ENCODE peak calls at places on chromosomes 5 and 9, in eight cellular contexts. Z, A, M, H, G, W, Q and Y are unnamed samples.
A peak's percentile ranks its signal among the peaks of the same experiment; 100 is the strongest.

GRCh38 chr5:146766013-146766412 is 112.5 kb downstream of the PPP2R2B start:
- DNase-seq in M (no peak), H (no peak), Z (no peak), G (no peak), W (no peak), A (no peak), Q (no peak), Y (no peak)

GRCh38 chr9:70861376-70861775 is 260.0 kb downstream of the TRPM3 start:
- DNase-seq in Z (no peak), Q (no peak), H (no peak), G (no peak), M (no peak), W (no peak), A (no peak), Y (no peak)

GRCh38 chr5:1153428-1153827 is 41.6 kb upstream of the SLC12A7 start:
- DNase-seq in M (no peak), A (no peak), Q (no peak), Z (no peak), H (no peak), W (no peak), G (no peak), Y (no peak)

GRCh38 chr9:114856942-114857315 is 51.1 kb upstream of the TNFSF15 start:
- DNase-seq in G (no peak), A (no peak), Z (no peak), H (no peak), Q (no peak), M (no peak), W (no peak), Y (no peak)

GRCh38 chr5:68215888-68216736 is 556 bp downstream of the PIK3R1 start:
- DNase-seq in A (peak; percentile 29), Z (peak; percentile 90), G (peak; percentile 62), H (no peak), Q (peak; percentile 30), W (peak; percentile 65), M (peak; percentile 54), Y (peak; percentile 63)

GRCh38 chr5:16727937-16728336 is 111.1 kb upstream of the RETREG1 start:
- DNase-seq in Q (no peak), H (no peak), W (no peak), Z (no peak), A (no peak), M (no peak), G (peak; percentile 35), Y (no peak)

GRCh38 chr5:107806705-107807104 is 136.0 kb upstream of the EFNA5 start:
- DNase-seq in G (no peak), M (no peak), W (no peak), A (no peak), Q (no peak), H (no peak), Z (no peak), Y (no peak)

GRCh38 chr9:83392228-83392627 is 146.0 kb downstream of the FRMD3 start:
- DNase-seq in W (no peak), M (no peak), Q (no peak), G (no peak), Z (no peak), A (no peak), H (no peak), Y (no peak)

GRCh38 chr9:111187376-111187775 is 142.6 kb downstream of the OR2K2 start:
- DNase-seq in A (no peak), W (no peak), Z (no peak), G (no peak), M (no peak), H (no peak), Q (no peak), Y (no peak)

GRCh38 chr5:125088522-125089105 is 342.2 kb upstream of the ZNF608 start:
- DNase-seq in Q (no peak), G (no peak), Z (no peak), W (no peak), M (no peak), H (no peak), A (no peak), Y (no peak)

GRCh38 chr9:73199886-73200285 is 48.2 kb downstream of the ANXA1 start:
- DNase-seq in Z (no peak), M (no peak), Q (no peak), H (no peak), A (no peak), W (no peak), G (no peak), Y (no peak)

GRCh38 chr9:88174324-88174723 is 36.0 kb upstream of the SPATA31C2 start:
- DNase-seq in M (no peak), Q (no peak), Z (no peak), H (no peak), A (no peak), G (no peak), W (no peak), Y (no peak)

GRCh38 chr5:141506381-141507155 is 17.7 kb downstream of the PCDHGC5 start:
- DNase-seq in A (no peak), Q (no peak), W (no peak), H (no peak), M (no peak), Z (no peak), G (no peak), Y (no peak)